ENCODE peak calls at places on chromosomes 16 and 17, in five cellular contexts. One of them, this sample, is unnamed. For H3K9me3, the result is how much of the 10 kb centered on the place peaks cover.

GRCh38 chr17:249236-249993 is 68.0 kb upstream of the DOC2B start:
- DNase-seq in pancreas: peak
- DNase-seq in OCI-LY7: no peak
- DNase-seq in CD8-positive, alpha-beta T cell: no peak
- DNase-seq in heart right ventricle: no peak
- DNase-seq in this sample: peak

GRCh38 chr16:17013067-17013466 is 457.7 kb downstream of the XYLT1 start:
- DNase-seq in heart right ventricle: no peak
- DNase-seq in CD8-positive, alpha-beta T cell: no peak
- DNase-seq in OCI-LY7: no peak
- DNase-seq in pancreas: no peak
- DNase-seq in this sample: no peak

GRCh38 chr17:16593356-16594102 is 24.5 kb upstream of the ZNF287 start:
- DNase-seq in heart right ventricle: no peak
- DNase-seq in pancreas: no peak
- DNase-seq in OCI-LY7: no peak
- DNase-seq in CD8-positive, alpha-beta T cell: no peak
- DNase-seq in this sample: no peak

GRCh38 chr17:1553354-1554266 is 9.0 kb downstream of the PITPNA start:
- DNase-seq in CD8-positive, alpha-beta T cell: no peak
- DNase-seq in heart right ventricle: no peak
- DNase-seq in pancreas: no peak
- DNase-seq in OCI-LY7: no peak
- DNase-seq in this sample: no peak

GRCh38 chr17:42190491-42191180 is 3.7 kb downstream of the GHDC start:
- DNase-seq in heart right ventricle: no peak
- DNase-seq in OCI-LY7: no peak
- DNase-seq in CD8-positive, alpha-beta T cell: no peak
- DNase-seq in pancreas: no peak
- DNase-seq in this sample: no peak

GRCh38 chr17:70123193-70123592 is 46.1 kb upstream of the KCNJ2 start:
- DNase-seq in OCI-LY7: no peak
- DNase-seq in CD8-positive, alpha-beta T cell: no peak
- DNase-seq in pancreas: no peak
- DNase-seq in heart right ventricle: no peak
- DNase-seq in this sample: no peak

GRCh38 chr17:8324132-8324531 is 14.1 kb downstream of the ARHGEF15 start:
- DNase-seq in OCI-LY7: no peak
- DNase-seq in heart right ventricle: no peak
- DNase-seq in CD8-positive, alpha-beta T cell: no peak
- DNase-seq in pancreas: no peak
- DNase-seq in this sample: no peak

GRCh38 chr16:84465154-84465553 is 39.3 kb downstream of the MEAK7 start:
- DNase-seq in heart right ventricle: no peak
- DNase-seq in OCI-LY7: no peak
- DNase-seq in pancreas: no peak
- DNase-seq in CD8-positive, alpha-beta T cell: no peak
- DNase-seq in this sample: no peak

GRCh38 chr16:69615528-69615927 is 49.8 kb downstream of the NFAT5 start:
- DNase-seq in CD8-positive, alpha-beta T cell: no peak
- DNase-seq in OCI-LY7: no peak
- DNase-seq in heart right ventricle: no peak
- DNase-seq in pancreas: no peak
- DNase-seq in this sample: no peak

GRCh38 chr16:10180042-10180770 is 2.0 kb downstream of the GRIN2A start:
- DNase-seq in pancreas: no peak
- DNase-seq in CD8-positive, alpha-beta T cell: no peak
- DNase-seq in OCI-LY7: no peak
- DNase-seq in heart right ventricle: no peak
- DNase-seq in this sample: no peak

GRCh38 chr16:27729516-27730304 is 179.8 kb downstream of the KATNIP start:
- DNase-seq in heart right ventricle: peak
- DNase-seq in OCI-LY7: no peak
- DNase-seq in pancreas: no peak
- DNase-seq in CD8-positive, alpha-beta T cell: no peak
- DNase-seq in this sample: peak

GRCh38 chr16:81175325-81175891 is 63.1 kb upstream of the BCO1 start:
- DNase-seq in heart right ventricle: no peak
- DNase-seq in OCI-LY7: no peak
- DNase-seq in CD8-positive, alpha-beta T cell: no peak
- DNase-seq in pancreas: no peak
- DNase-seq in this sample: no peak

GRCh38 chr17:39628655-39629493 is 2.1 kb downstream of the PPP1R1B start:
- DNase-seq in OCI-LY7: no peak
- DNase-seq in CD8-positive, alpha-beta T cell: no peak
- DNase-seq in heart right ventricle: no peak
- DNase-seq in pancreas: no peak
- DNase-seq in this sample: no peak

GRCh38 chr17:42868338-42868737 is 17.3 kb downstream of the AOC3 start:
- DNase-seq in CD8-positive, alpha-beta T cell: no peak
- DNase-seq in pancreas: no peak
- DNase-seq in heart right ventricle: no peak
- DNase-seq in OCI-LY7: no peak
- DNase-seq in this sample: no peak

GRCh38 chr16:64434526-64435069 is 687.3 kb downstream of the CDH11 start:
- DNase-seq in heart right ventricle: no peak
- DNase-seq in OCI-LY7: no peak
- DNase-seq in pancreas: no peak
- DNase-seq in CD8-positive, alpha-beta T cell: no peak
- DNase-seq in this sample: no peak

GRCh38 chr17:6088141-6088540 is 18.0 kb downstream of the WSCD1 start:
- DNase-seq in OCI-LY7: no peak
- DNase-seq in pancreas: no peak
- DNase-seq in CD8-positive, alpha-beta T cell: no peak
- DNase-seq in heart right ventricle: no peak
- DNase-seq in this sample: no peak

DNA sequence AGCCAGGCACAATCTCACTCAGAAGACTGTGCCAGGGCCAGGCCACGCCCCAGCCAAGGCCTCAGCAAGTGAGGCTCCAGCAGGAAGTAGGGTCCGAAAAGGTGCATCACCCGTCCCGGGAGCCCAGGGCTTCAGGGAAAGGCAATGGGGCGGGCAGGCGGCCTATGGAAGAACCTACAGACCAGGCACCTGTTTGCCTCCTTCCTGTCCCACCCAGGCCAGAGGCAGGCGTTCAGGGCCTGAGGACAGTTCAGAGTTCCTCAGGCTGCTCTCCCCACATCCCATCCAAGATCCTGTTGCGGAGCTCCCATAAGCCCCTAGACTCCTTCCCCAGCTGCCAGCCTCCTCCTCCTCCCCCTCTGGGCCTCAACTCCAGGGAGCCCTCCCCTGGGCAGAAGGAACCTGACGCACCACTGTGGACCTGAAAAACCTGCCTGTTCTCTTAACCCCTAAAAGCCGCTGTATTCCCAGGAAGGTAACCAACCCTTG is 2.3 kb downstream of the CLUH start:
- DNase-seq in heart right ventricle: no peak
- DNase-seq in OCI-LY7: peak
- DNase-seq in pancreas: peak
- DNase-seq in CD8-positive, alpha-beta T cell: no peak
- DNase-seq in this sample: peak
- H3K4me3 ChIP-seq in heart right ventricle: no peak
- H3K4me3 ChIP-seq in OCI-LY7: peak
- H3K4me3 ChIP-seq in pancreas: peak
- H3K4me3 ChIP-seq in CD8-positive, alpha-beta T cell: no peak
- H3K4me3 ChIP-seq in this sample: no peak

GRCh38 chr16:35744716-35745115 is 2285.3 kb downstream of the TP53TG3F start:
- DNase-seq in CD8-positive, alpha-beta T cell: no peak
- DNase-seq in pancreas: no peak
- DNase-seq in OCI-LY7: no peak
- DNase-seq in heart right ventricle: no peak
- DNase-seq in this sample: no peak
- H3K9me3 ChIP-seq in CD8-positive, alpha-beta T cell: under half
- H3K9me3 ChIP-seq in pancreas: under half
- H3K9me3 ChIP-seq in OCI-LY7: under half
- H3K9me3 ChIP-seq in heart right ventricle: under half
- H3K9me3 ChIP-seq in this sample: under half

GRCh38 chr16:66925322-66925840 is at the start of gene RRAD:
- DNase-seq in CD8-positive, alpha-beta T cell: no peak
- DNase-seq in OCI-LY7: no peak
- DNase-seq in pancreas: no peak
- DNase-seq in heart right ventricle: peak
- DNase-seq in this sample: peak

GRCh38 chr16:66924527-66925321 is 611 bp downstream of the RRAD start:
- DNase-seq in OCI-LY7: no peak
- DNase-seq in CD8-positive, alpha-beta T cell: no peak
- DNase-seq in heart right ventricle: no peak
- DNase-seq in pancreas: no peak
- DNase-seq in this sample: peak

GRCh38 chr16:66927012-66927436 is 1.7 kb upstream of the RRAD start:
- DNase-seq in CD8-positive, alpha-beta T cell: no peak
- DNase-seq in OCI-LY7: no peak
- DNase-seq in heart right ventricle: peak
- DNase-seq in pancreas: no peak
- DNase-seq in this sample: peak

GRCh38 chr16:66927918-66928649 is 2.7 kb upstream of the RRAD start:
- DNase-seq in CD8-positive, alpha-beta T cell: no peak
- DNase-seq in pancreas: no peak
- DNase-seq in OCI-LY7: no peak
- DNase-seq in heart right ventricle: no peak
- DNase-seq in this sample: no peak

DNA sequence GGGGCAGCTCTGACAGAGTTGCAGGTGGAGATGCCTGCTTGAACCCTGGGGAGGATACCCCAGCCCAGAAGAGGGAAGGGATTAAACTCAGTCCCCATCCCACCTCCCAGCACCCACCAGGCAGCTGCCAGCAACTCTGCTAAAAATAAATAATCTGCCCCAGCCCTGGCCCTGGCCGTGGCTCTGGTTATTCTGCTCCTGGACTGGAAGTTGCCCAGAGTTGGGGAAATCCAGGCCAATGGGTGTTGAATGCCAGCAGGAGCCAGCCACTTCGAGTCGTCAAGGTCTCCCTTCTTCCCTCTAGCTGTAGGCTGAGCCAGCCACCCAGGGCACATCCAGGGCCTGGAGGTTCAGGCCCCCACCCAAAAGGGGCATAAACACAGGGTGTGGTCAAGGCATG is 836 bp upstream of the RRAD start:
- DNase-seq in CD8-positive, alpha-beta T cell: no peak
- DNase-seq in OCI-LY7: no peak
- DNase-seq in pancreas: no peak
- DNase-seq in heart right ventricle: peak
- DNase-seq in this sample: peak
- H3K4me3 ChIP-seq in CD8-positive, alpha-beta T cell: no peak
- H3K4me3 ChIP-seq in OCI-LY7: no peak
- H3K4me3 ChIP-seq in pancreas: no peak
- H3K4me3 ChIP-seq in heart right ventricle: peak
- H3K4me3 ChIP-seq in this sample: peak

DNA sequence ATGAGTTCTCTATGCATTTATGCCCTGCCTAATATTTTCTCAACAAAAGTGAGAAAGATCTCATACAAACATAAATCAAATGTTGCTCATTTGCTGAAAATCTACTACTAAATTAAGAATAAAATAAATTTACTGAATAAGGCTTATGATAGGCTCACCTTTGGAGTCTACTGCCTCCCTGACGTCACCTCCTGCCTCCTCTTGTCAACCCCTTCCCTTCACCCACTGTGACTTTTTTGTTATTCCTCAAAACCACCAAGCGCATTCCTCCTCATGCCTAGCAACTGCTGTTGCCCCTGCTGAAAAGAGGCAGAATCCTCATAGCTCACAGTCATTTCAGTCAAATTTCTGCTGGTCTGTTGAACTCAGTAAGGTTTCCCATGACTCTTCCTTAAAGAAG is 2422.2 kb downstream of the TP53TG3F start:
- DNase-seq in OCI-LY7: no peak
- DNase-seq in heart right ventricle: no peak
- DNase-seq in CD8-positive, alpha-beta T cell: no peak
- DNase-seq in pancreas: no peak
- DNase-seq in this sample: no peak
- H3K9me3 ChIP-seq in OCI-LY7: under half
- H3K9me3 ChIP-seq in heart right ventricle: under half
- H3K9me3 ChIP-seq in CD8-positive, alpha-beta T cell: under half
- H3K9me3 ChIP-seq in pancreas: under half
- H3K9me3 ChIP-seq in this sample: under half

GRCh38 chr16:53042235-53042645 is 10.5 kb downstream of the CHD9NB start:
- DNase-seq in CD8-positive, alpha-beta T cell: no peak
- DNase-seq in OCI-LY7: no peak
- DNase-seq in pancreas: no peak
- DNase-seq in heart right ventricle: no peak
- DNase-seq in this sample: no peak
- H3K4me3 ChIP-seq in CD8-positive, alpha-beta T cell: no peak
- H3K4me3 ChIP-seq in OCI-LY7: no peak
- H3K4me3 ChIP-seq in pancreas: no peak
- H3K4me3 ChIP-seq in heart right ventricle: no peak
- H3K4me3 ChIP-seq in this sample: no peak

GRCh38 chr16:3223913-3224515 is 10.9 kb downstream of the ZNF200 start:
- DNase-seq in heart right ventricle: no peak
- DNase-seq in OCI-LY7: no peak
- DNase-seq in CD8-positive, alpha-beta T cell: no peak
- DNase-seq in pancreas: no peak
- DNase-seq in this sample: no peak
- H3K9me3 ChIP-seq in heart right ventricle: half or more
- H3K9me3 ChIP-seq in OCI-LY7: under half
- H3K9me3 ChIP-seq in CD8-positive, alpha-beta T cell: under half
- H3K9me3 ChIP-seq in pancreas: under half
- H3K9me3 ChIP-seq in this sample: under half

GRCh38 chr17:67210915-67211314 is 34.1 kb downstream of the HELZ start:
- DNase-seq in pancreas: no peak
- DNase-seq in OCI-LY7: no peak
- DNase-seq in heart right ventricle: no peak
- DNase-seq in CD8-positive, alpha-beta T cell: no peak
- DNase-seq in this sample: no peak

GRCh38 chr17:67215991-67216421 is 29.0 kb downstream of the HELZ start:
- DNase-seq in OCI-LY7: no peak
- DNase-seq in heart right ventricle: no peak
- DNase-seq in CD8-positive, alpha-beta T cell: no peak
- DNase-seq in pancreas: no peak
- DNase-seq in this sample: no peak

GRCh38 chr17:67211742-67212141 is 33.3 kb downstream of the HELZ start:
- DNase-seq in CD8-positive, alpha-beta T cell: no peak
- DNase-seq in heart right ventricle: no peak
- DNase-seq in pancreas: no peak
- DNase-seq in OCI-LY7: no peak
- DNase-seq in this sample: no peak

GRCh38 chr17:67212716-67213417 is 32.1 kb downstream of the HELZ start:
- DNase-seq in heart right ventricle: no peak
- DNase-seq in pancreas: no peak
- DNase-seq in OCI-LY7: no peak
- DNase-seq in CD8-positive, alpha-beta T cell: no peak
- DNase-seq in this sample: no peak

GRCh38 chr17:67212231-67212630 is 32.8 kb downstream of the HELZ start:
- DNase-seq in pancreas: no peak
- DNase-seq in heart right ventricle: no peak
- DNase-seq in OCI-LY7: no peak
- DNase-seq in CD8-positive, alpha-beta T cell: no peak
- DNase-seq in this sample: no peak
- H3K4me3 ChIP-seq in pancreas: no peak
- H3K4me3 ChIP-seq in heart right ventricle: no peak
- H3K4me3 ChIP-seq in OCI-LY7: no peak
- H3K4me3 ChIP-seq in CD8-positive, alpha-beta T cell: no peak
- H3K4me3 ChIP-seq in this sample: no peak

DNA sequence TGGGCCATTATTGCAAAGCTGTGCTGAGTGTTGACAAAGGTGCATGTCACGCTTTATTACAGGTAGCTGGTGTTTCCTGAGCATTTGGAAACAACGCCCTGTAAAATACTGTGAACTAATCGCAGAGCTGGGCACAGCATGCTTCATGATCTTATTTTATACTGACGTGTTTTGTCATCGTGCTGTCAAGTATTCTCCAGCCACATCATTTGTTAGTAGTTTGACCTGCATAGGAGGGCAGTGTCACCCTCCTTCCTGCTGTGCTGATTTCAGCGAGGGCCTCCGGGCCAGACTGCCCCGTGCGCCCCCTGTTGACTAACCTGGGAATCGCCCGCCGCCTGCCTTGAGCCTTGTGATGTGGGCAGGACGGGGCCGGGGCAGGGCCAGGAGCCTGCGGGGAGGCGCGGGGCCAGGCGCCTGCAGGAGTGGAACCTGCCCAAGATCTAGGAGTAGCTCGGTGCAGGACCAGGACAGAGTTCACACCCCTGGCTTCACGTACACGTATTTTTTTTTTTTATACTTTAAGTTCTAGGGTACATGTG is 820.7 kb downstream of the KCNJ18 start:
- DNase-seq in CD8-positive, alpha-beta T cell: no peak
- DNase-seq in heart right ventricle: no peak
- DNase-seq in OCI-LY7: no peak
- DNase-seq in pancreas: no peak
- DNase-seq in this sample: no peak
- H3K9me3 ChIP-seq in CD8-positive, alpha-beta T cell: under half
- H3K9me3 ChIP-seq in heart right ventricle: under half
- H3K9me3 ChIP-seq in OCI-LY7: under half
- H3K9me3 ChIP-seq in pancreas: under half
- H3K9me3 ChIP-seq in this sample: under half

This sample was measured in aorta.